ENCODE peak calls at places on chromosomes 16 and 17, in ten cellular contexts. One of them, this sample, is unnamed.

GRCh38 chr16:56689171-56689570 is 6.9 kb downstream of the MT1X start:
- DNase-seq in HFFc6: peak
- DNase-seq in LoVo: no peak
- DNase-seq in AG08395: no peak
- DNase-seq in hepatic stellate cell: peak
- DNase-seq in GM04503: no peak
- DNase-seq in IMR-90: no peak
- DNase-seq in CD8-positive, alpha-beta memory T cell: no peak
- DNase-seq in mesenteric fat pad: no peak
- DNase-seq in HEK293T: no peak
- DNase-seq in this sample: no peak

GRCh38 chr17:14904406-14904805 is 360.7 kb downstream of the PMP22 start:
- DNase-seq in HFFc6: no peak
- DNase-seq in LoVo: no peak
- DNase-seq in AG08395: no peak
- DNase-seq in hepatic stellate cell: no peak
- DNase-seq in GM04503: no peak
- DNase-seq in IMR-90: peak
- DNase-seq in CD8-positive, alpha-beta memory T cell: no peak
- DNase-seq in mesenteric fat pad: no peak
- DNase-seq in HEK293T: no peak
- DNase-seq in this sample: no peak

GRCh38 chr17:29003289-29003688 is 2.5 kb downstream of the SEZ6 start:
- DNase-seq in HFFc6: no peak
- DNase-seq in LoVo: no peak
- DNase-seq in AG08395: no peak
- DNase-seq in hepatic stellate cell: no peak
- DNase-seq in GM04503: no peak
- DNase-seq in IMR-90: no peak
- DNase-seq in CD8-positive, alpha-beta memory T cell: no peak
- DNase-seq in mesenteric fat pad: no peak
- DNase-seq in HEK293T: no peak
- DNase-seq in this sample: no peak

GRCh38 chr17:81511550-81511799 is 1.1 kb downstream of the ACTG1 start:
- DNase-seq in HFFc6: no peak
- DNase-seq in LoVo: no peak
- DNase-seq in AG08395: no peak
- DNase-seq in hepatic stellate cell: no peak
- DNase-seq in GM04503: no peak
- DNase-seq in IMR-90: peak
- DNase-seq in CD8-positive, alpha-beta memory T cell: no peak
- DNase-seq in mesenteric fat pad: no peak
- DNase-seq in HEK293T: no peak
- DNase-seq in this sample: peak

GRCh38 chr16:53530046-53530445 is 27.0 kb upstream of the AKTIP start:
- DNase-seq in HFFc6: no peak
- DNase-seq in LoVo: no peak
- DNase-seq in AG08395: no peak
- DNase-seq in hepatic stellate cell: no peak
- DNase-seq in GM04503: no peak
- DNase-seq in IMR-90: no peak
- DNase-seq in CD8-positive, alpha-beta memory T cell: no peak
- DNase-seq in mesenteric fat pad: no peak
- DNase-seq in HEK293T: no peak
- DNase-seq in this sample: no peak

GRCh38 chr17:57247261-57247660 is 9.1 kb upstream of the MSI2 start:
- DNase-seq in HFFc6: no peak
- DNase-seq in LoVo: no peak
- DNase-seq in AG08395: no peak
- DNase-seq in hepatic stellate cell: no peak
- DNase-seq in GM04503: no peak
- DNase-seq in IMR-90: no peak
- DNase-seq in CD8-positive, alpha-beta memory T cell: no peak
- DNase-seq in mesenteric fat pad: no peak
- DNase-seq in HEK293T: no peak
- DNase-seq in this sample: no peak

GRCh38 chr17:59764292-59764741 is 56.9 kb downstream of the VMP1 start:
- DNase-seq in HFFc6: no peak
- DNase-seq in LoVo: no peak
- DNase-seq in AG08395: no peak
- DNase-seq in hepatic stellate cell: no peak
- DNase-seq in GM04503: no peak
- DNase-seq in IMR-90: peak
- DNase-seq in CD8-positive, alpha-beta memory T cell: no peak
- DNase-seq in mesenteric fat pad: no peak
- DNase-seq in HEK293T: no peak
- DNase-seq in this sample: no peak

GRCh38 chr16:81238296-81239011 is at the start of gene BCO1:
- DNase-seq in HFFc6: peak
- DNase-seq in LoVo: peak
- DNase-seq in AG08395: peak
- DNase-seq in hepatic stellate cell: peak
- DNase-seq in GM04503: no peak
- DNase-seq in IMR-90: peak
- DNase-seq in CD8-positive, alpha-beta memory T cell: no peak
- DNase-seq in mesenteric fat pad: no peak
- DNase-seq in HEK293T: peak
- DNase-seq in this sample: no peak

GRCh38 chr16:57091990-57092785 is at the start of gene CPNE2:
- DNase-seq in HFFc6: no peak
- DNase-seq in LoVo: peak
- DNase-seq in AG08395: peak
- DNase-seq in hepatic stellate cell: peak
- DNase-seq in GM04503: no peak
- DNase-seq in IMR-90: peak
- DNase-seq in CD8-positive, alpha-beta memory T cell: no peak
- DNase-seq in mesenteric fat pad: no peak
- DNase-seq in HEK293T: peak
- DNase-seq in this sample: peak

GRCh38 chr16:12157510-12158093 is 181.1 kb downstream of the SNX29 start:
- DNase-seq in HFFc6: peak
- DNase-seq in LoVo: no peak
- DNase-seq in AG08395: peak
- DNase-seq in hepatic stellate cell: peak
- DNase-seq in GM04503: no peak
- DNase-seq in IMR-90: peak
- DNase-seq in CD8-positive, alpha-beta memory T cell: no peak
- DNase-seq in mesenteric fat pad: no peak
- DNase-seq in HEK293T: no peak
- DNase-seq in this sample: no peak

GRCh38 chr17:75518201-75518600 is 1.9 kb downstream of the TSEN54 start:
- DNase-seq in HFFc6: no peak
- DNase-seq in LoVo: no peak
- DNase-seq in AG08395: no peak
- DNase-seq in hepatic stellate cell: no peak
- DNase-seq in GM04503: no peak
- DNase-seq in IMR-90: no peak
- DNase-seq in CD8-positive, alpha-beta memory T cell: peak
- DNase-seq in mesenteric fat pad: no peak
- DNase-seq in HEK293T: no peak
- DNase-seq in this sample: peak

GRCh38 chr17:37278247-37278894 is 97.4 kb upstream of the C17orf78 start:
- DNase-seq in HFFc6: no peak
- DNase-seq in LoVo: no peak
- DNase-seq in AG08395: no peak
- DNase-seq in hepatic stellate cell: no peak
- DNase-seq in GM04503: no peak
- DNase-seq in IMR-90: no peak
- DNase-seq in CD8-positive, alpha-beta memory T cell: no peak
- DNase-seq in mesenteric fat pad: no peak
- DNase-seq in HEK293T: no peak
- DNase-seq in this sample: no peak

GRCh38 chr17:77254961-77255741 is 114.4 kb downstream of the SEC14L1 start:
- DNase-seq in HFFc6: peak
- DNase-seq in LoVo: peak
- DNase-seq in AG08395: peak
- DNase-seq in hepatic stellate cell: peak
- DNase-seq in GM04503: peak
- DNase-seq in IMR-90: peak
- DNase-seq in CD8-positive, alpha-beta memory T cell: no peak
- DNase-seq in mesenteric fat pad: no peak
- DNase-seq in HEK293T: no peak
- DNase-seq in this sample: no peak

GRCh38 chr17:2837147-2837561 is 40.9 kb downstream of the RAP1GAP2 start:
- DNase-seq in HFFc6: no peak
- DNase-seq in LoVo: no peak
- DNase-seq in AG08395: no peak
- DNase-seq in hepatic stellate cell: no peak
- DNase-seq in GM04503: no peak
- DNase-seq in IMR-90: no peak
- DNase-seq in CD8-positive, alpha-beta memory T cell: peak
- DNase-seq in mesenteric fat pad: no peak
- DNase-seq in HEK293T: no peak
- DNase-seq in this sample: peak

GRCh38 chr16:5916711-5917191 is 819.2 kb upstream of the EEF2KMT start:
- DNase-seq in HFFc6: no peak
- DNase-seq in LoVo: no peak
- DNase-seq in AG08395: no peak
- DNase-seq in hepatic stellate cell: no peak
- DNase-seq in GM04503: no peak
- DNase-seq in IMR-90: no peak
- DNase-seq in CD8-positive, alpha-beta memory T cell: no peak
- DNase-seq in mesenteric fat pad: no peak
- DNase-seq in HEK293T: no peak
- DNase-seq in this sample: no peak

GRCh38 chr17:78883090-78883532 is 19.9 kb downstream of the CEP295NL start:
- DNase-seq in HFFc6: peak
- DNase-seq in LoVo: peak
- DNase-seq in AG08395: peak
- DNase-seq in hepatic stellate cell: peak
- DNase-seq in GM04503: peak
- DNase-seq in IMR-90: peak
- DNase-seq in CD8-positive, alpha-beta memory T cell: no peak
- DNase-seq in mesenteric fat pad: no peak
- DNase-seq in HEK293T: no peak
- DNase-seq in this sample: peak

GRCh38 chr16:70402916-70403659 is 35.8 kb downstream of the ST3GAL2 start:
- DNase-seq in HFFc6: no peak
- DNase-seq in LoVo: no peak
- DNase-seq in AG08395: no peak
- DNase-seq in hepatic stellate cell: no peak
- DNase-seq in GM04503: no peak
- DNase-seq in IMR-90: peak
- DNase-seq in CD8-positive, alpha-beta memory T cell: no peak
- DNase-seq in mesenteric fat pad: no peak
- DNase-seq in HEK293T: no peak
- DNase-seq in this sample: no peak

GRCh38 chr17:34703533-34703932 is 124.2 kb downstream of the TMEM132E start:
- DNase-seq in HFFc6: no peak
- DNase-seq in LoVo: peak
- DNase-seq in AG08395: peak
- DNase-seq in hepatic stellate cell: no peak
- DNase-seq in GM04503: no peak
- DNase-seq in IMR-90: peak
- DNase-seq in CD8-positive, alpha-beta memory T cell: no peak
- DNase-seq in mesenteric fat pad: no peak
- DNase-seq in HEK293T: peak
- DNase-seq in this sample: peak

GRCh38 chr17:28901866-28902818 is 737 bp downstream of the DHRS13 start:
- DNase-seq in HFFc6: no peak
- DNase-seq in LoVo: peak
- DNase-seq in AG08395: peak
- DNase-seq in hepatic stellate cell: peak
- DNase-seq in GM04503: no peak
- DNase-seq in IMR-90: no peak
- DNase-seq in CD8-positive, alpha-beta memory T cell: no peak
- DNase-seq in mesenteric fat pad: no peak
- DNase-seq in HEK293T: peak
- DNase-seq in this sample: peak

GRCh38 chr17:29664743-29665479 is 42.2 kb upstream of the CORO6 start:
- DNase-seq in HFFc6: peak
- DNase-seq in LoVo: peak
- DNase-seq in AG08395: peak
- DNase-seq in hepatic stellate cell: no peak
- DNase-seq in GM04503: no peak
- DNase-seq in IMR-90: peak
- DNase-seq in CD8-positive, alpha-beta memory T cell: no peak
- DNase-seq in mesenteric fat pad: no peak
- DNase-seq in HEK293T: no peak
- DNase-seq in this sample: no peak

GRCh38 chr17:31417051-31417792 is 25.7 kb downstream of the RAB11FIP4 start:
- DNase-seq in HFFc6: no peak
- DNase-seq in LoVo: no peak
- DNase-seq in AG08395: no peak
- DNase-seq in hepatic stellate cell: no peak
- DNase-seq in GM04503: no peak
- DNase-seq in IMR-90: no peak
- DNase-seq in CD8-positive, alpha-beta memory T cell: no peak
- DNase-seq in mesenteric fat pad: no peak
- DNase-seq in HEK293T: no peak
- DNase-seq in this sample: no peak

GRCh38 chr16:49972280-49972679 is 52.7 kb upstream of the CNEP1R1 start:
- DNase-seq in HFFc6: no peak
- DNase-seq in LoVo: no peak
- DNase-seq in AG08395: no peak
- DNase-seq in hepatic stellate cell: no peak
- DNase-seq in GM04503: no peak
- DNase-seq in IMR-90: no peak
- DNase-seq in CD8-positive, alpha-beta memory T cell: no peak
- DNase-seq in mesenteric fat pad: no peak
- DNase-seq in HEK293T: no peak
- DNase-seq in this sample: no peak

GRCh38 chr17:16287563-16288027 is 65.7 kb downstream of the CENPV start:
- DNase-seq in HFFc6: peak
- DNase-seq in LoVo: peak
- DNase-seq in AG08395: peak
- DNase-seq in hepatic stellate cell: peak
- DNase-seq in GM04503: peak
- DNase-seq in IMR-90: peak
- DNase-seq in CD8-positive, alpha-beta memory T cell: peak
- DNase-seq in mesenteric fat pad: no peak
- DNase-seq in HEK293T: no peak
- DNase-seq in this sample: peak

GRCh38 chr16:77843412-77843811 is 55.0 kb downstream of the VAT1L start:
- DNase-seq in HFFc6: no peak
- DNase-seq in LoVo: no peak
- DNase-seq in AG08395: no peak
- DNase-seq in hepatic stellate cell: no peak
- DNase-seq in GM04503: no peak
- DNase-seq in IMR-90: no peak
- DNase-seq in CD8-positive, alpha-beta memory T cell: no peak
- DNase-seq in mesenteric fat pad: no peak
- DNase-seq in HEK293T: no peak
- DNase-seq in this sample: no peak

GRCh38 chr17:67079481-67079880 is 35.1 kb downstream of the CACNG1 start:
- DNase-seq in HFFc6: no peak
- DNase-seq in LoVo: no peak
- DNase-seq in AG08395: no peak
- DNase-seq in hepatic stellate cell: no peak
- DNase-seq in GM04503: no peak
- DNase-seq in IMR-90: no peak
- DNase-seq in CD8-positive, alpha-beta memory T cell: no peak
- DNase-seq in mesenteric fat pad: no peak
- DNase-seq in HEK293T: no peak
- DNase-seq in this sample: no peak

GRCh38 chr16:75065149-75065807 is 51.3 kb downstream of the LDHD start:
- DNase-seq in HFFc6: no peak
- DNase-seq in LoVo: peak
- DNase-seq in AG08395: no peak
- DNase-seq in hepatic stellate cell: no peak
- DNase-seq in GM04503: no peak
- DNase-seq in IMR-90: no peak
- DNase-seq in CD8-positive, alpha-beta memory T cell: peak
- DNase-seq in mesenteric fat pad: no peak
- DNase-seq in HEK293T: no peak
- DNase-seq in this sample: no peak

GRCh38 chr17:75844530-75845057 is 390 bp upstream of the UNC13D start:
- DNase-seq in HFFc6: no peak
- DNase-seq in LoVo: peak
- DNase-seq in AG08395: no peak
- DNase-seq in hepatic stellate cell: no peak
- DNase-seq in GM04503: no peak
- DNase-seq in IMR-90: no peak
- DNase-seq in CD8-positive, alpha-beta memory T cell: no peak
- DNase-seq in mesenteric fat pad: peak
- DNase-seq in HEK293T: no peak
- DNase-seq in this sample: no peak

GRCh38 chr17:16962804-16963203 is 9.1 kb downstream of the TNFRSF13B start:
- DNase-seq in HFFc6: peak
- DNase-seq in LoVo: no peak
- DNase-seq in AG08395: peak
- DNase-seq in hepatic stellate cell: no peak
- DNase-seq in GM04503: no peak
- DNase-seq in IMR-90: no peak
- DNase-seq in CD8-positive, alpha-beta memory T cell: no peak
- DNase-seq in mesenteric fat pad: peak
- DNase-seq in HEK293T: no peak
- DNase-seq in this sample: no peak

This sample was measured in Karpas-422.